ENCODE peak calls at places on chromosomes 1 and 21, in nine cellular contexts. One of them, this sample, is unnamed.

GRCh38 chr1:217660353-217661062 is 29.4 kb downstream of the SPATA17 start:
- DNase-seq in psoas muscle: no peak
- DNase-seq in amygdala: no peak
- DNase-seq in mammary epithelial cell: peak
- DNase-seq in iPS-NIHi11: peak
- DNase-seq in progenitor cell of endocrine pancreas: no peak
- DNase-seq in left cardiac atrium: no peak
- DNase-seq in endothelial cell: no peak
- DNase-seq in stimulated activated naive B cell treated with anti-CD40 and anti-IgM and Interleukin-4, amounts not matched to agents 10 μg/mL and 1 μg/mL and 100 μg/mL, for 72 hours: no peak
- DNase-seq in this sample: no peak

GRCh38 chr1:54859687-54860391 is 27.2 kb downstream of the DHCR24 start:
- DNase-seq in left cardiac atrium: no peak
- DNase-seq in amygdala: no peak
- DNase-seq in iPS-NIHi11: no peak
- DNase-seq in mammary epithelial cell: no peak
- DNase-seq in progenitor cell of endocrine pancreas: no peak
- DNase-seq in psoas muscle: no peak
- DNase-seq in stimulated activated naive B cell treated with anti-CD40 and anti-IgM and Interleukin-4, amounts not matched to agents 10 μg/mL and 1 μg/mL and 100 μg/mL, for 72 hours: no peak
- DNase-seq in endothelial cell: no peak
- DNase-seq in this sample: no peak

GRCh38 chr1:99886841-99887240 is 36.7 kb downstream of the AGL start:
- DNase-seq in stimulated activated naive B cell treated with anti-CD40 and anti-IgM and Interleukin-4, amounts not matched to agents 10 μg/mL and 1 μg/mL and 100 μg/mL, for 72 hours: no peak
- DNase-seq in left cardiac atrium: no peak
- DNase-seq in psoas muscle: no peak
- DNase-seq in progenitor cell of endocrine pancreas: no peak
- DNase-seq in amygdala: no peak
- DNase-seq in endothelial cell: no peak
- DNase-seq in mammary epithelial cell: peak
- DNase-seq in iPS-NIHi11: no peak
- DNase-seq in this sample: no peak

GRCh38 chr1:26059906-26060305 is 7.5 kb downstream of the TRIM63 start:
- DNase-seq in endothelial cell: no peak
- DNase-seq in stimulated activated naive B cell treated with anti-CD40 and anti-IgM and Interleukin-4, amounts not matched to agents 10 μg/mL and 1 μg/mL and 100 μg/mL, for 72 hours: no peak
- DNase-seq in mammary epithelial cell: no peak
- DNase-seq in left cardiac atrium: no peak
- DNase-seq in iPS-NIHi11: no peak
- DNase-seq in psoas muscle: peak
- DNase-seq in amygdala: no peak
- DNase-seq in progenitor cell of endocrine pancreas: no peak
- DNase-seq in this sample: no peak

GRCh38 chr1:31701137-31701736 is 2.6 kb downstream of the COL16A1 start:
- DNase-seq in amygdala: peak
- DNase-seq in iPS-NIHi11: no peak
- DNase-seq in stimulated activated naive B cell treated with anti-CD40 and anti-IgM and Interleukin-4, amounts not matched to agents 10 μg/mL and 1 μg/mL and 100 μg/mL, for 72 hours: no peak
- DNase-seq in progenitor cell of endocrine pancreas: no peak
- DNase-seq in endothelial cell: no peak
- DNase-seq in psoas muscle: peak
- DNase-seq in mammary epithelial cell: peak
- DNase-seq in left cardiac atrium: peak
- DNase-seq in this sample: peak

GRCh38 chr1:66426231-66426853 is 107.6 kb upstream of the SGIP1 start:
- DNase-seq in endothelial cell: no peak
- DNase-seq in stimulated activated naive B cell treated with anti-CD40 and anti-IgM and Interleukin-4, amounts not matched to agents 10 μg/mL and 1 μg/mL and 100 μg/mL, for 72 hours: no peak
- DNase-seq in left cardiac atrium: no peak
- DNase-seq in mammary epithelial cell: no peak
- DNase-seq in iPS-NIHi11: no peak
- DNase-seq in psoas muscle: no peak
- DNase-seq in progenitor cell of endocrine pancreas: no peak
- DNase-seq in amygdala: no peak
- DNase-seq in this sample: no peak

GRCh38 chr1:70718086-70718630 is 307.1 kb downstream of the CTH start:
- DNase-seq in stimulated activated naive B cell treated with anti-CD40 and anti-IgM and Interleukin-4, amounts not matched to agents 10 μg/mL and 1 μg/mL and 100 μg/mL, for 72 hours: no peak
- DNase-seq in amygdala: no peak
- DNase-seq in left cardiac atrium: no peak
- DNase-seq in iPS-NIHi11: no peak
- DNase-seq in endothelial cell: no peak
- DNase-seq in progenitor cell of endocrine pancreas: no peak
- DNase-seq in mammary epithelial cell: no peak
- DNase-seq in psoas muscle: no peak
- DNase-seq in this sample: no peak

GRCh38 chr1:204941415-204942338 is 71.0 kb downstream of the NFASC start:
- DNase-seq in psoas muscle: peak
- DNase-seq in stimulated activated naive B cell treated with anti-CD40 and anti-IgM and Interleukin-4, amounts not matched to agents 10 μg/mL and 1 μg/mL and 100 μg/mL, for 72 hours: peak
- DNase-seq in endothelial cell: peak
- DNase-seq in progenitor cell of endocrine pancreas: peak
- DNase-seq in iPS-NIHi11: peak
- DNase-seq in left cardiac atrium: peak
- DNase-seq in mammary epithelial cell: peak
- DNase-seq in amygdala: no peak
- DNase-seq in this sample: peak

GRCh38 chr1:76336951-76337371 is 262.4 kb downstream of the ST6GALNAC3 start:
- DNase-seq in left cardiac atrium: peak
- DNase-seq in iPS-NIHi11: peak
- DNase-seq in amygdala: no peak
- DNase-seq in psoas muscle: peak
- DNase-seq in endothelial cell: no peak
- DNase-seq in stimulated activated naive B cell treated with anti-CD40 and anti-IgM and Interleukin-4, amounts not matched to agents 10 μg/mL and 1 μg/mL and 100 μg/mL, for 72 hours: no peak
- DNase-seq in progenitor cell of endocrine pancreas: no peak
- DNase-seq in mammary epithelial cell: no peak
- DNase-seq in this sample: no peak

GRCh38 chr1:30488324-30488913 is 235.0 kb downstream of the MATN1 start:
- DNase-seq in mammary epithelial cell: no peak
- DNase-seq in psoas muscle: no peak
- DNase-seq in stimulated activated naive B cell treated with anti-CD40 and anti-IgM and Interleukin-4, amounts not matched to agents 10 μg/mL and 1 μg/mL and 100 μg/mL, for 72 hours: no peak
- DNase-seq in endothelial cell: no peak
- DNase-seq in amygdala: no peak
- DNase-seq in iPS-NIHi11: no peak
- DNase-seq in left cardiac atrium: no peak
- DNase-seq in progenitor cell of endocrine pancreas: no peak
- DNase-seq in this sample: no peak

GRCh38 chr1:201176931-201177330 is 13.7 kb upstream of the IGFN1 start:
- DNase-seq in mammary epithelial cell: peak
- DNase-seq in psoas muscle: peak
- DNase-seq in stimulated activated naive B cell treated with anti-CD40 and anti-IgM and Interleukin-4, amounts not matched to agents 10 μg/mL and 1 μg/mL and 100 μg/mL, for 72 hours: no peak
- DNase-seq in left cardiac atrium: no peak
- DNase-seq in progenitor cell of endocrine pancreas: no peak
- DNase-seq in iPS-NIHi11: no peak
- DNase-seq in endothelial cell: no peak
- DNase-seq in amygdala: no peak
- DNase-seq in this sample: no peak

GRCh38 chr1:201903135-201903534 is 14.4 kb downstream of the SHISA4 start:
- DNase-seq in mammary epithelial cell: no peak
- DNase-seq in left cardiac atrium: peak
- DNase-seq in stimulated activated naive B cell treated with anti-CD40 and anti-IgM and Interleukin-4, amounts not matched to agents 10 μg/mL and 1 μg/mL and 100 μg/mL, for 72 hours: no peak
- DNase-seq in iPS-NIHi11: no peak
- DNase-seq in psoas muscle: peak
- DNase-seq in amygdala: no peak
- DNase-seq in progenitor cell of endocrine pancreas: no peak
- DNase-seq in endothelial cell: no peak
- DNase-seq in this sample: peak

GRCh38 chr1:236421022-236421421 is 26.9 kb downstream of the EDARADD start:
- DNase-seq in psoas muscle: no peak
- DNase-seq in mammary epithelial cell: peak
- DNase-seq in progenitor cell of endocrine pancreas: no peak
- DNase-seq in stimulated activated naive B cell treated with anti-CD40 and anti-IgM and Interleukin-4, amounts not matched to agents 10 μg/mL and 1 μg/mL and 100 μg/mL, for 72 hours: no peak
- DNase-seq in amygdala: no peak
- DNase-seq in left cardiac atrium: no peak
- DNase-seq in endothelial cell: no peak
- DNase-seq in iPS-NIHi11: no peak
- DNase-seq in this sample: no peak

GRCh38 chr1:12595839-12596821 is 21.9 kb downstream of the DHRS3 start:
- DNase-seq in left cardiac atrium: peak
- DNase-seq in iPS-NIHi11: peak
- DNase-seq in psoas muscle: peak
- DNase-seq in stimulated activated naive B cell treated with anti-CD40 and anti-IgM and Interleukin-4, amounts not matched to agents 10 μg/mL and 1 μg/mL and 100 μg/mL, for 72 hours: no peak
- DNase-seq in amygdala: no peak
- DNase-seq in endothelial cell: peak
- DNase-seq in mammary epithelial cell: peak
- DNase-seq in progenitor cell of endocrine pancreas: peak
- DNase-seq in this sample: peak

GRCh38 chr21:38220270-38220737 is 36.5 kb upstream of the KCNJ15 start:
- DNase-seq in iPS-NIHi11: no peak
- DNase-seq in endothelial cell: no peak
- DNase-seq in psoas muscle: no peak
- DNase-seq in mammary epithelial cell: no peak
- DNase-seq in stimulated activated naive B cell treated with anti-CD40 and anti-IgM and Interleukin-4, amounts not matched to agents 10 μg/mL and 1 μg/mL and 100 μg/mL, for 72 hours: no peak
- DNase-seq in progenitor cell of endocrine pancreas: no peak
- DNase-seq in amygdala: no peak
- DNase-seq in left cardiac atrium: no peak
- DNase-seq in this sample: no peak

GRCh38 chr1:119987112-119987511 is 82.3 kb downstream of the NOTCH2 start:
- DNase-seq in endothelial cell: no peak
- DNase-seq in psoas muscle: no peak
- DNase-seq in left cardiac atrium: no peak
- DNase-seq in stimulated activated naive B cell treated with anti-CD40 and anti-IgM and Interleukin-4, amounts not matched to agents 10 μg/mL and 1 μg/mL and 100 μg/mL, for 72 hours: no peak
- DNase-seq in amygdala: no peak
- DNase-seq in progenitor cell of endocrine pancreas: no peak
- DNase-seq in iPS-NIHi11: no peak
- DNase-seq in mammary epithelial cell: peak
- DNase-seq in this sample: peak

GRCh38 chr1:226420328-226420727 is 12.4 kb upstream of the PARP1 start:
- DNase-seq in endothelial cell: no peak
- DNase-seq in progenitor cell of endocrine pancreas: no peak
- DNase-seq in left cardiac atrium: no peak
- DNase-seq in amygdala: no peak
- DNase-seq in mammary epithelial cell: no peak
- DNase-seq in psoas muscle: no peak
- DNase-seq in iPS-NIHi11: no peak
- DNase-seq in stimulated activated naive B cell treated with anti-CD40 and anti-IgM and Interleukin-4, amounts not matched to agents 10 μg/mL and 1 μg/mL and 100 μg/mL, for 72 hours: no peak
- DNase-seq in this sample: no peak

GRCh38 chr1:161738627-161739287 is 10.8 kb upstream of the DUSP12 start:
- DNase-seq in psoas muscle: peak
- DNase-seq in endothelial cell: peak
- DNase-seq in left cardiac atrium: peak
- DNase-seq in iPS-NIHi11: no peak
- DNase-seq in stimulated activated naive B cell treated with anti-CD40 and anti-IgM and Interleukin-4, amounts not matched to agents 10 μg/mL and 1 μg/mL and 100 μg/mL, for 72 hours: peak
- DNase-seq in amygdala: no peak
- DNase-seq in mammary epithelial cell: peak
- DNase-seq in progenitor cell of endocrine pancreas: no peak
- DNase-seq in this sample: no peak

GRCh38 chr1:171985639-171986038 is 144.3 kb downstream of the DNM3 start:
- DNase-seq in stimulated activated naive B cell treated with anti-CD40 and anti-IgM and Interleukin-4, amounts not matched to agents 10 μg/mL and 1 μg/mL and 100 μg/mL, for 72 hours: no peak
- DNase-seq in iPS-NIHi11: peak
- DNase-seq in left cardiac atrium: no peak
- DNase-seq in amygdala: no peak
- DNase-seq in mammary epithelial cell: no peak
- DNase-seq in psoas muscle: no peak
- DNase-seq in endothelial cell: peak
- DNase-seq in progenitor cell of endocrine pancreas: no peak
- DNase-seq in this sample: no peak

GRCh38 chr21:44441581-44442265 is 13.6 kb upstream of the LRRC3 start:
- DNase-seq in stimulated activated naive B cell treated with anti-CD40 and anti-IgM and Interleukin-4, amounts not matched to agents 10 μg/mL and 1 μg/mL and 100 μg/mL, for 72 hours: no peak
- DNase-seq in endothelial cell: no peak
- DNase-seq in left cardiac atrium: peak
- DNase-seq in mammary epithelial cell: no peak
- DNase-seq in iPS-NIHi11: peak
- DNase-seq in psoas muscle: peak
- DNase-seq in progenitor cell of endocrine pancreas: no peak
- DNase-seq in amygdala: no peak
- DNase-seq in this sample: no peak

GRCh38 chr1:43367904-43368645 is at the start of gene ELOVL1:
- DNase-seq in stimulated activated naive B cell treated with anti-CD40 and anti-IgM and Interleukin-4, amounts not matched to agents 10 μg/mL and 1 μg/mL and 100 μg/mL, for 72 hours: peak
- DNase-seq in progenitor cell of endocrine pancreas: peak
- DNase-seq in endothelial cell: peak
- DNase-seq in psoas muscle: peak
- DNase-seq in left cardiac atrium: peak
- DNase-seq in amygdala: peak
- DNase-seq in iPS-NIHi11: peak
- DNase-seq in mammary epithelial cell: peak
- DNase-seq in this sample: peak

GRCh38 chr1:43982241-43982640 is 3.2 kb downstream of the B4GALT2 start:
- DNase-seq in amygdala: no peak
- DNase-seq in endothelial cell: no peak
- DNase-seq in left cardiac atrium: no peak
- DNase-seq in progenitor cell of endocrine pancreas: no peak
- DNase-seq in iPS-NIHi11: no peak
- DNase-seq in mammary epithelial cell: no peak
- DNase-seq in stimulated activated naive B cell treated with anti-CD40 and anti-IgM and Interleukin-4, amounts not matched to agents 10 μg/mL and 1 μg/mL and 100 μg/mL, for 72 hours: no peak
- DNase-seq in psoas muscle: no peak
- DNase-seq in this sample: no peak

GRCh38 chr1:20411196-20411980 is 74.6 kb downstream of the CAMK2N1 start:
- DNase-seq in mammary epithelial cell: peak
- DNase-seq in left cardiac atrium: peak
- DNase-seq in amygdala: no peak
- DNase-seq in psoas muscle: no peak
- DNase-seq in progenitor cell of endocrine pancreas: no peak
- DNase-seq in stimulated activated naive B cell treated with anti-CD40 and anti-IgM and Interleukin-4, amounts not matched to agents 10 μg/mL and 1 μg/mL and 100 μg/mL, for 72 hours: no peak
- DNase-seq in iPS-NIHi11: no peak
- DNase-seq in endothelial cell: no peak
- DNase-seq in this sample: no peak

GRCh38 chr21:38938343-38938742 is 132.6 kb downstream of the ETS2 start:
- DNase-seq in amygdala: no peak
- DNase-seq in left cardiac atrium: no peak
- DNase-seq in progenitor cell of endocrine pancreas: no peak
- DNase-seq in mammary epithelial cell: no peak
- DNase-seq in psoas muscle: no peak
- DNase-seq in endothelial cell: peak
- DNase-seq in stimulated activated naive B cell treated with anti-CD40 and anti-IgM and Interleukin-4, amounts not matched to agents 10 μg/mL and 1 μg/mL and 100 μg/mL, for 72 hours: no peak
- DNase-seq in iPS-NIHi11: peak
- DNase-seq in this sample: no peak

GRCh38 chr1:115440733-115441132 is 102.7 kb upstream of the NGF start:
- DNase-seq in stimulated activated naive B cell treated with anti-CD40 and anti-IgM and Interleukin-4, amounts not matched to agents 10 μg/mL and 1 μg/mL and 100 μg/mL, for 72 hours: no peak
- DNase-seq in left cardiac atrium: no peak
- DNase-seq in iPS-NIHi11: no peak
- DNase-seq in amygdala: no peak
- DNase-seq in progenitor cell of endocrine pancreas: no peak
- DNase-seq in mammary epithelial cell: no peak
- DNase-seq in psoas muscle: no peak
- DNase-seq in endothelial cell: no peak
- DNase-seq in this sample: no peak

GRCh38 chr1:9125325-9125724 is 3.6 kb downstream of the GPR157 start:
- DNase-seq in progenitor cell of endocrine pancreas: no peak
- DNase-seq in endothelial cell: no peak
- DNase-seq in psoas muscle: peak
- DNase-seq in iPS-NIHi11: no peak
- DNase-seq in stimulated activated naive B cell treated with anti-CD40 and anti-IgM and Interleukin-4, amounts not matched to agents 10 μg/mL and 1 μg/mL and 100 μg/mL, for 72 hours: no peak
- DNase-seq in mammary epithelial cell: no peak
- DNase-seq in left cardiac atrium: no peak
- DNase-seq in amygdala: no peak
- DNase-seq in this sample: no peak

GRCh38 chr1:150176593-150176992 is 26.9 kb downstream of the PLEKHO1 start:
- DNase-seq in progenitor cell of endocrine pancreas: no peak
- DNase-seq in amygdala: no peak
- DNase-seq in endothelial cell: no peak
- DNase-seq in psoas muscle: no peak
- DNase-seq in iPS-NIHi11: no peak
- DNase-seq in left cardiac atrium: no peak
- DNase-seq in stimulated activated naive B cell treated with anti-CD40 and anti-IgM and Interleukin-4, amounts not matched to agents 10 μg/mL and 1 μg/mL and 100 μg/mL, for 72 hours: no peak
- DNase-seq in mammary epithelial cell: no peak
- DNase-seq in this sample: no peak

GRCh38 chr21:44301961-44302406 is 2.1 kb downstream of the PFKL start:
- DNase-seq in progenitor cell of endocrine pancreas: no peak
- DNase-seq in psoas muscle: no peak
- DNase-seq in left cardiac atrium: no peak
- DNase-seq in iPS-NIHi11: no peak
- DNase-seq in mammary epithelial cell: no peak
- DNase-seq in stimulated activated naive B cell treated with anti-CD40 and anti-IgM and Interleukin-4, amounts not matched to agents 10 μg/mL and 1 μg/mL and 100 μg/mL, for 72 hours: no peak
- DNase-seq in amygdala: no peak
- DNase-seq in endothelial cell: no peak
- DNase-seq in this sample: no peak

GRCh38 chr21:26365849-26366248 is 195.3 kb upstream of the APP start:
- DNase-seq in left cardiac atrium: no peak
- DNase-seq in mammary epithelial cell: peak
- DNase-seq in psoas muscle: no peak
- DNase-seq in amygdala: no peak
- DNase-seq in iPS-NIHi11: no peak
- DNase-seq in stimulated activated naive B cell treated with anti-CD40 and anti-IgM and Interleukin-4, amounts not matched to agents 10 μg/mL and 1 μg/mL and 100 μg/mL, for 72 hours: no peak
- DNase-seq in endothelial cell: no peak
- DNase-seq in progenitor cell of endocrine pancreas: no peak
- DNase-seq in this sample: no peak

GRCh38 chr1:25820247-25821111 is 725 bp downstream of the MTFR1L start:
- DNase-seq in progenitor cell of endocrine pancreas: no peak
- DNase-seq in mammary epithelial cell: peak
- DNase-seq in stimulated activated naive B cell treated with anti-CD40 and anti-IgM and Interleukin-4, amounts not matched to agents 10 μg/mL and 1 μg/mL and 100 μg/mL, for 72 hours: peak
- DNase-seq in psoas muscle: peak
- DNase-seq in left cardiac atrium: peak
- DNase-seq in amygdala: no peak
- DNase-seq in endothelial cell: peak
- DNase-seq in iPS-NIHi11: peak
- DNase-seq in this sample: no peak

GRCh38 chr1:161973924-161974845 is 49.5 kb downstream of the OLFML2B start:
- DNase-seq in progenitor cell of endocrine pancreas: no peak
- DNase-seq in psoas muscle: peak
- DNase-seq in mammary epithelial cell: no peak
- DNase-seq in stimulated activated naive B cell treated with anti-CD40 and anti-IgM and Interleukin-4, amounts not matched to agents 10 μg/mL and 1 μg/mL and 100 μg/mL, for 72 hours: no peak
- DNase-seq in endothelial cell: no peak
- DNase-seq in iPS-NIHi11: no peak
- DNase-seq in left cardiac atrium: peak
- DNase-seq in amygdala: no peak
- DNase-seq in this sample: no peak

This sample was measured in uterus.